ENCODE peak calls at places on chromosome 2, in seven cellular contexts. J is gastrocnemius medialis; B is A549; D is upper lobe of left lung; S is CD8-positive, alpha-beta T cell; F is naive thymus-derived CD4-positive, alpha-beta T cell; H is GM23248. E is an unnamed sample. For H3K4me1, the result is how much of the 10 kb centered on the place peaks cover.

GRCh38 chr2:170141865-170142264 is 36.1 kb upstream of the MYO3B start:
- DNase-seq in J (no peak), D (no peak), B (no peak), S (no peak), F (no peak), H (no peak), E (no peak)

GRCh38 chr2:15939556-15939853 is 845 bp upstream of the MYCN start:
- DNase-seq in S (peak), B (no peak), J (no peak), D (peak), H (peak), F (no peak), E (peak)

GRCh38 chr2:70472256-70472905 is 81.2 kb downstream of the TGFA start:
- DNase-seq in F (no peak), H (no peak), S (no peak), B (no peak), D (no peak), J (no peak), E (no peak)

GRCh38 chr2:53668624-53669026 is 99.0 kb upstream of the CHAC2 start:
- DNase-seq in B (no peak), J (no peak), F (no peak), D (no peak), H (no peak), S (no peak), E (no peak)

GRCh38 chr2:66547113-66547512 is 112.2 kb downstream of the MEIS1 start:
- DNase-seq in F (no peak), H (no peak), B (no peak), D (no peak), J (no peak), S (no peak), E (no peak)

GRCh38 chr2:21993002-21993401 is 869.2 kb downstream of the TDRD15 start:
- DNase-seq in B (no peak), D (no peak), S (no peak), H (no peak), F (no peak), J (no peak), E (no peak)

GRCh38 chr2:11310212-11310611 is 34.2 kb downstream of the ROCK2 start:
- DNase-seq in H (peak), F (no peak), D (no peak), J (no peak), S (no peak), B (no peak), E (no peak)

GRCh38 chr2:176565641-176566323 is 296.5 kb downstream of the MTX2 start:
- DNase-seq in H (no peak), B (no peak), S (no peak), D (peak), J (no peak), F (no peak), E (no peak)

GRCh38 chr2:237704476-237705224 is 77.3 kb downstream of the LRRFIP1 start:
- DNase-seq in H (peak), J (no peak), B (no peak), D (no peak), F (no peak), S (no peak), E (no peak)

GRCh38 chr2:56170536-56170935 is 13.3 kb upstream of the CCDC85A start:
- DNase-seq in H (peak), D (no peak), B (no peak), J (no peak), F (no peak), S (no peak), E (no peak)

GRCh38 chr2:53315170-53315569 is 452.4 kb upstream of the CHAC2 start:
- DNase-seq in F (no peak), D (no peak), B (no peak), H (no peak), J (no peak), S (no peak), E (no peak)

GRCh38 chr2:75130171-75130570 is 69.1 kb downstream of the TACR1 start:
- DNase-seq in H (peak), B (peak), J (no peak), F (no peak), S (no peak), D (peak), E (no peak)

GRCh38 chr2:35803133-35803532 is 552.4 kb upstream of the CRIM1 start:
- DNase-seq in J (no peak), F (no peak), B (no peak), S (no peak), D (no peak), H (no peak), E (no peak)

GRCh38 chr2:64599469-64599868 is 54.2 kb downstream of the SERTAD2 start:
- DNase-seq in B (no peak), D (no peak), H (no peak), S (no peak), F (no peak), J (no peak), E (no peak)

GRCh38 chr2:105814291-105814940 is 69.7 kb downstream of the NCK2 start:
- DNase-seq in H (peak), J (no peak), F (no peak), B (no peak), D (no peak), S (no peak), E (no peak)

GRCh38 chr2:61853086-61853847 is 593 bp downstream of the FAM161A start:
- DNase-seq in B (peak), F (peak), H (peak), S (no peak), J (no peak), D (peak), E (peak)

GRCh38 chr2:162317910-162318279 is 589 bp downstream of the IFIH1 start:
- DNase-seq in F (no peak), S (no peak), D (peak), H (peak), B (peak), J (no peak), E (peak)

GRCh38 chr2:173191601-173192000 is 116.0 kb downstream of the MAP3K20 start:
- DNase-seq in F (no peak), H (peak), S (no peak), J (no peak), B (no peak), D (no peak), E (no peak)

GRCh38 chr2:36597003-36597531 is 901 bp downstream of the FEZ2 start:
- DNase-seq in S (no peak), F (no peak), B (no peak), J (no peak), D (no peak), H (no peak), E (no peak)

GRCh38 chr2:31383471-31384153 is 30.9 kb downstream of the XDH start:
- DNase-seq in S (no peak), H (peak), D (no peak), F (no peak), J (no peak), B (peak), E (no peak)

GRCh38 chr2:220466251-220466691 is 838.8 kb downstream of the SLC4A3 start:
- DNase-seq in H (no peak), J (no peak), D (no peak), S (no peak), B (no peak), F (no peak), E (no peak)

GRCh38 chr2:233063976-233064411 is 3.9 kb downstream of the INPP5D start:
- DNase-seq in F (no peak), S (no peak), D (no peak), H (no peak), B (no peak), J (no peak), E (peak)

GRCh38 chr2:61664190-61664589 is 126.0 kb upstream of the XPO1 start:
- DNase-seq in B (no peak), H (no peak), J (no peak), F (no peak), D (no peak), S (no peak), E (no peak)

GRCh38 chr2:101770672-101771071 is 73.2 kb downstream of the MAP4K4 start:
- DNase-seq in D (no peak), J (no peak), B (peak), H (peak), S (no peak), F (no peak), E (no peak)

GRCh38 chr2:222903234-222904220 is 42.7 kb downstream of the ACSL3 start:
- DNase-seq in S (no peak), D (peak), B (peak), J (no peak), F (peak), H (peak), E (no peak)

GRCh38 chr2:169637620-169638019 is 53.5 kb downstream of the PPIG start:
- DNase-seq in B (no peak), D (no peak), H (peak), F (no peak), J (no peak), S (no peak), E (no peak)

GRCh38 chr2:68561372-68561771 is 82.0 kb upstream of the PROKR1 start:
- DNase-seq in F (no peak), J (no peak), D (no peak), S (no peak), B (no peak), H (no peak), E (no peak)

GRCh38 chr2:55862269-55862668 is 61.3 kb downstream of the EFEMP1 start:
- DNase-seq in S (no peak), F (no peak), J (no peak), H (peak), B (peak), D (peak), E (no peak)

GRCh38 chr2:107542314-107542740 is 284.4 kb upstream of the RGPD4 start:
- DNase-seq in B (no peak), S (no peak), D (no peak), J (no peak), H (peak), F (no peak), E (no peak)

DNA sequence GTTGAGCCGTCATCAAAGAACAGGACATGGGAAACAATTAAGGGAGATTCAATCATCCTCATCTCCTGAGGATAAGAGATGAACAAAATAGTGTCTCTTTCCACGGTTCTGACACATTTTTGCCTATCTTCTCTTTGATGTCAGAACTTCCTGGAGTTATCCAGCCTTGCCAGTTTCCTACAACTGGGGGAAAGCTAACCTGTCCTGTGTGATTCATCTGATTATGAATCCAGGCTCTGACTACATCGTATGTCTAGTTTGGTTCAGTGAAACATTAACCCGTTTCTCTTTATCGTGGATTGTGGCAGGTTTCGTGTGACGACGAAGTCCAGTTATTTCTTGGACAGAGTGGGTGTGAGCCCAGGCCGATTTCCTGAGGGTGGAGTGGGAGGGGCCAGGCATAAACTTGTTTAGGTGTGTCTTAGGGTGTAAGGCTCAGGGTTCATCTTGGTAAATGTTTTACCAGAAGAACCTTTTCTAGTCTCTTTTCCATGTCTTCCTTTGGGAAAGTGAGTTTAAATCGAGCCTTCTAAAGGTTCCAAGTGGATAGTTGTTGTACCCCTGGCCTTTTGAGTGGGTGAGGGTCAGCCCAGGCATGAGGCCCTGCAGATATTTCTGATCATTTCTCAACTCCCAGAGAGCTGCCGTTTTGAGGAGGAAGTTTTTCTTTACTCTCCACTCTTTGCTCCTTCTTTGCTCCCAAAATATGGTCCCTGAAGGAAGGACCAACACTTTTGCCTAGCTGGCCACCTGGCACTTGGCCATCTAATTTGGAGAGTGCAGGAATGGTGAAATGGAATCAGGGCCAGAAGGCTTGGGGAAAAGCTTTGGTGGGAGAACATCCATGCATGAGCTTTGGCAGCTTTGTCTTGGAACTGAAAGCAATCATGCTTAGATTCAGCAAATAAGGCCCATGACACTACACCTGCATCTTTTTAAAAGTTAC is 50.4 kb upstream of the FZD5 start:
- DNase-seq in D (no peak), B (peak), F (no peak), H (no peak), S (no peak), J (no peak), E (no peak)
- H3K27ac ChIP-seq in D (no peak), B (peak), F (no peak), H (no peak), S (no peak), J (no peak), E (no peak)

GRCh38 chr2:128321421-128321775 is 2.7 kb upstream of the HS6ST1 start:
- DNase-seq in B (no peak), F (no peak), J (no peak), D (peak), H (no peak), S (no peak), E (no peak)
- H3K4me1 ChIP-seq in B (under half), F (under half), J (under half), D (under half), H (under half), S (under half), E (under half)

DNA sequence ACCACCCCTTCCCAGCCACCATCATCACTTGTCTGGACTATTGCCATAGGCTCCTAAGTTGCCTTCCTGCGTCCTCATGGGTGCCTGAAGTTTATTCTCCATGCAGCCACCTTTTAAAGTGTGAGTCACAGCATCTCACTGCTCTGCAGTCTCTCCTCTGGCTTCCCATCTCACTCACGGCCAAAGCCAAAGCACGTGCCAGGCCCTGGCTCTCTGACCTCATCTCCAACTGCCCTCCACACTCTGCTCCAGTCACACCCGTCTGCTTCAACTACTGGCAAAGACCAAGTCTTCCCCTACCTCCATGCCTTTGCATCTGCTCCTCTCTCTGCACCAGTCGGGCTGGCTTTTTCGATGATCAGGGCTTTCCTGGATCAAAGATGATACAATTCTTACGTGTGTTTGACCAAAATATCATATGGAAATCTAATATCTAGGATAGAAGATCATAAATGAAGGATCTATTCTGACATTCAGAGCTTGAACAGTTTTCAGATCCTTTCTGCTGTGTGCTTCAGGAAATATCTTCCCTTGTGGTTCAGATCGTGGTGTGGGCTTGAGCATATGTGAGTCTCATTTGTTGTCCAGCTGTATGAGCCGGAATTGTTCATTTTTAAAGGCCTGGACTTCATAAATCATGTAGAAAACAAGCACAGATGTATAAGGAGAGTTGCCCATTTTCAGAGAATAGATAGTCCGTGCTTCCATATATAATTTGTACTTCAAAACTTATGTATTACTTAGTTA is 175.6 kb downstream of the PRKCE start:
- DNase-seq in J (peak), B (no peak), D (peak), S (no peak), H (peak), F (no peak), E (no peak)
- H3K4me3 ChIP-seq in J (no peak), B (no peak), D (no peak), S (no peak), H (peak), F (no peak), E (no peak)

GRCh38 chr2:9994462-9994861 is 43.0 kb downstream of the GRHL1 start:
- DNase-seq in S (no peak), B (no peak), J (no peak), H (no peak), D (no peak), F (no peak), E (no peak)

GRCh38 chr2:9993490-9994165 is 42.1 kb downstream of the GRHL1 start:
- DNase-seq in D (no peak), B (no peak), S (no peak), H (peak), F (no peak), J (no peak), E (no peak)

GRCh38 chr2:9997936-9998335 is 45.4 kb upstream of the KLF11 start:
- DNase-seq in J (no peak), F (no peak), D (peak), H (no peak), S (no peak), B (no peak), E (no peak)

GRCh38 chr2:9996321-9996720 is 44.8 kb downstream of the GRHL1 start:
- DNase-seq in S (no peak), D (no peak), F (no peak), H (no peak), B (no peak), J (no peak), E (no peak)

GRCh38 chr2:9995059-9995458 is 43.6 kb downstream of the GRHL1 start:
- DNase-seq in J (no peak), D (no peak), B (no peak), H (no peak), F (no peak), S (no peak), E (no peak)
- H3K27ac ChIP-seq in J (no peak), D (peak), B (no peak), H (no peak), F (no peak), S (no peak), E (no peak)

DNA sequence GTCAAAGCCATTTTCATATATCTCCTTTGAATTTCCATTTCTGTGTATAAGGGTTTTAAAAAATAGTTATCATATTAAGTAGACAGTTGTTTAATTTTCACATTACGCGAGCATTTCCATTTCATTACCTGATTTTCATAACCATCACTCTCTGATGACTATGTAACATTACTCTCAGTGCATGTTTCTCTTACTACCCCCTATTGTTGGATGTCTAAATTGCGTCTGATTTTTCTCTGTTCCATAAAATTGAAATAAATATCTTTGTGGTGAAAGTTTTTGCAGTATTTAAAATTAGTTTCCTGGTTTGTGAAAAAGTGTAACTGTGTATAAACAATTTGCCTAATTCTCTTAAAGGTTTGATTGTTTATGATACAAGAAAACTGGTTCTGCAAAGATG is 123.8 kb downstream of the MYO1B start:
- DNase-seq in H (peak), F (no peak), D (no peak), J (no peak), S (no peak), B (no peak), E (no peak)
- H3K4me1 ChIP-seq in H (under half), F (under half), D (under half), J (under half), S (under half), B (under half), E (under half)

DNA sequence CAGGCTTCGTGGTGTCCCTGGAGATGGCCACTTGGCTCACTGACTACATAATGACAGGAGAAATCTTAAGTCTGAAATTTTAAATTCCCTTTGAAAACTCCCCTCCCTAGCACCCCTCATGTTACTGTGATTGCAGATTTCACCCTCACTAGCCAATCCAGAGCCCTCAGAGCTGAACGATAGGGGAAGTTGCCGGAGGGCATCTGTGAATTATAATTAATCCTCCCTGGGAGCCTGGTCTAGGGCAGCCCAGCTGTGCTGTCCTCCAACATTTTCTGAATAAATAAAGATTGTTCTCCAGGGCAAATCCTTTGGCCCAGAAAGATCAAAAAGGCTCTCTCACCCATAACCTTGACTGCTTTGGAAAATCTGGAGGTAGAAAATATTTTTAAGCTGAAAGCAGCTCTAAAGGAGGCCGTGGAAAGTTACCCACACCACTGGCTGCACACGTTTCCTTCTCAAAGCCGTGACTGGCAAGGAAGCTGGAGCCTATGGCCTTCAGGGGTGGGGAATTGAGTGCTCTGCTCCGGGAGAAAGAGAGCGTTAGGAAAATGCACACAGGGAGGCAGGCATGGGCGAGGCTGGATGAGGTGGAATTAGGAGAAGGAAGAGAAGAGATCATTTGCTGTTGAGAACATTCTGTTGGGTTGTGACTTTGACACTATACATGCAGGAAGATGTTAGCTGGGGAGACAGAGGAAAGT is 68.9 kb upstream of the CNGA3 start:
- DNase-seq in H (no peak), D (no peak), J (no peak), B (no peak), F (no peak), S (no peak), E (no peak)
- H3K4me3 ChIP-seq in H (no peak), D (no peak), J (no peak), B (no peak), F (no peak), S (no peak), E (no peak)

GRCh38 chr2:191200910-191201309 is 44.3 kb upstream of the MYO1B start:
- DNase-seq in D (no peak), S (no peak), H (no peak), F (no peak), J (no peak), B (no peak), E (no peak)

GRCh38 chr2:191202209-191202721 is 42.9 kb upstream of the MYO1B start:
- DNase-seq in J (no peak), H (peak), S (no peak), B (no peak), F (no peak), D (no peak), E (no peak)

GRCh38 chr2:191204443-191204842 is 40.8 kb upstream of the MYO1B start:
- DNase-seq in H (no peak), B (no peak), D (no peak), J (no peak), F (no peak), S (no peak), E (no peak)

GRCh38 chr2:191199929-191200328 is 45.3 kb upstream of the MYO1B start:
- DNase-seq in H (no peak), J (no peak), B (no peak), S (no peak), F (no peak), D (no peak), E (no peak)

DNA sequence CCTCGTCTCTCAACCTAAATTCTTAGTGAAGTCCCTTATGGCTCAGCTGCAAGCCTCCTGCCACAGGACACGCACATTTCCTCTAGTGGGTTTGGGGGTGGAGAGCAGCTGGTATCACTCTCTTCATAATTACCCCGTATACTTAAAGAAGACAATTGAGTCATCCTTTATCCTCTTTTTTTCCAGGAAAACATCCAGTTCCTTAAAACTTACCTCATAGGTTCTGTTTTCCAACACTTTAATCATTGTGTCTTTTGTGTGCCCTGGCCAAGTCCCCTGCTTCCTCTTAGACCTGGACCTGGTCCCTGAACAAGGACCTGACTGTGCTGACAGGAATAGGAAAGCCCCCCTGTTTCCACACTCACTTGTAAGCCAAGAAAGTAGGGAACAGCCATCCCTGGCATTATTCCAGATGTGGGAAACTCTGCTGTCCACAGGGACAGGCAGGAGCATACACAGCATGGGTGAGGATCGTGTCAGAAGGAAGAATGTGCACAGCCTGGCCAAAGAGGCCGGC is 42.3 kb upstream of the MYO1B start:
- DNase-seq in H (peak), J (no peak), B (no peak), D (no peak), S (no peak), F (no peak), E (no peak)
- H3K27ac ChIP-seq in H (peak), J (no peak), B (peak), D (peak), S (no peak), F (no peak), E (peak)

E was measured in upper lobe of right lung.